ENCODE peak calls at places on chromosomes 1 and 21, in ten cellular contexts. Z is tibial artery; I is body of pancreas; M is astrocyte; N is CD4-positive, alpha-beta memory T cell; P is tibial nerve; H is right atrium auricular region; Y is AG04450; A is breast epithelium; K is OCI-LY7. O is an unnamed sample.

GRCh38 chr1:21329209-21329844 is 39.1 kb upstream of the ECE1 start:
- DNase-seq in K (peak), I (peak), H (no peak), N (peak), Y (no peak), M (no peak), A (no peak), Z (no peak), P (no peak), O (no peak)

GRCh38 chr1:156103521-156103947 is 11.0 kb upstream of the LMNA start:
- DNase-seq in I (no peak), M (no peak), P (no peak), H (no peak), K (no peak), N (peak), Z (peak), A (no peak), Y (no peak), O (no peak)

GRCh38 chr1:109773900-109774485 is 10.3 kb upstream of the EPS8L3 start:
- DNase-seq in Y (no peak), N (no peak), P (no peak), I (no peak), M (no peak), K (no peak), A (no peak), Z (peak), H (no peak), O (no peak)

GRCh38 chr21:35370071-35370470 is 321.0 kb upstream of the RUNX1 start:
- DNase-seq in M (no peak), H (no peak), I (no peak), N (no peak), Y (no peak), P (no peak), A (no peak), Z (no peak), K (no peak), O (no peak)

GRCh38 chr21:44314561-44314960 is 14.7 kb downstream of the PFKL start:
- DNase-seq in M (no peak), N (no peak), A (no peak), I (no peak), P (no peak), Y (no peak), H (no peak), Z (no peak), K (no peak), O (no peak)

GRCh38 chr1:3604468-3604974 is 6.8 kb downstream of the MEGF6 start:
- DNase-seq in P (no peak), Y (no peak), I (no peak), A (no peak), Z (no peak), H (no peak), M (no peak), N (no peak), K (no peak), O (no peak)

GRCh38 chr1:208449951-208450350 is 205.8 kb upstream of the PLXNA2 start:
- DNase-seq in Z (no peak), N (no peak), K (no peak), P (no peak), I (no peak), H (no peak), Y (no peak), A (no peak), M (no peak), O (peak)

GRCh38 chr21:45523411-45524101 is 18.7 kb downstream of the SLC19A1 start:
- DNase-seq in Y (no peak), H (no peak), I (no peak), P (peak), N (peak), A (peak), Z (peak), M (no peak), K (no peak), O (no peak)

DNA sequence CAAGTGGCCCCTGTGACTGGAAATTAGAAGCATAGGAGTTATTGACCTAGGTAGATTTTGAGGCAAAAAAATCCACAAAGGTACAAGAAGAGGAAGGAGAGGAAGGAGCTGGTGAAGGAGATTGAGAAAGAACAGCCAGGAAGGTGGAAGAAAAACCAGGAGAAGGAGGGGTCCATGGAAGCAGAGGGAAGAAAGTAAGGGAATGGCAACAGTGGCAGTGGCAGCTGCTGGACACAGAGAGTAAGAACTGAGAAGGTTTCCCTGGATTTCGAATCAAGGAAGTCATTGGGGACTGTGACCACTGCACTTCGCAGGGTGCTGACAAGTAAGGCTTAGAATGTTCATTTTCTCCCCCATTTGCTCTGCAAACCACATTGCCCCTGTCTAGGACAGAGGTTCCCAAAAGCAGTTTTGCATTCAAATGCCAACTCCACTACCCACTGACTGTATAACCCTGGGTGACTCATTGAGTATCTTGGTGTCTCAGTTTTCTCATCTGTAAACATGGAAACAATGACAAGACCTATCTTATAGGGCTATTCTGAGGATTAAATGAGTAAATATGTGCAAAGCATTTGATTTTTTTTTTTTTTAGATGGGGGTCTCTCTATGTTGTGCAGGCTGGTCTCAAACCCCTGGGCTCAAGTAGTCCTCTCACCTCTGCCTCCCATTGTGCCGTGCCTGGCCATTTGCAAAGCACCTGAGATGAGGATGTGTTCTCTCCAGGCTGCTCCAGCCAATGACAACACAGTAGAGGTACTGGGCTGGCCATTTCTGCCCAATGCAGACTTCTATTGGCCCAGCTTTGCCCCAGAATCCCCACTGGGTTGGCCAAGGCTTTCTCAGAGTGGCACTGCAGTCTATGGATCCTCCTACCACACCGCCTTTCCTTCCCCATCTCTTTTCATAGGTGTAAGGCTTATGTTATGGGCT is 9.3 kb upstream of the CAPN2 start:
- DNase-seq in I (no peak), N (no peak), M (peak), Z (no peak), P (no peak), Y (no peak), K (no peak), H (no peak), A (no peak), O (no peak)
- H3K27ac ChIP-seq in I (no peak), N (no peak), M (peak), Z (peak), P (no peak), Y (peak), K (no peak), H (no peak), A (no peak), O (no peak)

DNA sequence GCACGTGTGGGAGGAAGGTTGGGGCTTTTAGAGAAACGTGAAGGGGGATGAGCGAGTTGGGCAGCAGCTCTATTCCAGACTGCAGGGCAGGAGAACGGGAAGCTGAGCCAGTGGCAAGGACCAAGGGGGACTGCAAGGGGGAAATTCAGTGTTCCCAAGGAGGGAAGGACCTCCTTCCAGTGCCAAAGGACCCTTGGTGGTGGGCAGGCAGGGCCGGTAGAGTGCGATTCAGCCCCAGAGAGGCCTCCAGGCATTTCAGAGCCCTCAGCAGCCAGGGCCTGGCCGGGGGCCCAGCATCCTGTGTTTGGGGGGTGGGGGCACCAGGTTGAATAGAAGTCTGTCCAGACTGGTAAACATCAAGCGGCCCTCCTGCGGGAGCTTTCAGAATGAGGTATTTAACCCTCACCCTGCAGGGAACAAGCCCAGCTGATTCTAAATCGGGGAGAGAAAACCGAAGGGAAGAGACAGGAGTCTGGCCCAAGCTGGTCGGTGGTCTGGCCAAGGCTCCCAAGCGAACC is 2.3 kb downstream of the COL9A2 start:
- DNase-seq in P (no peak), M (peak), N (no peak), I (no peak), Y (peak), Z (no peak), H (no peak), K (no peak), A (no peak), O (no peak)
- H3K27ac ChIP-seq in P (no peak), M (peak), N (no peak), I (no peak), Y (peak), Z (peak), H (no peak), K (peak), A (peak), O (no peak)

GRCh38 chr1:55931272-55931940 is 648.0 kb downstream of the PLPP3 start:
- DNase-seq in M (peak), A (no peak), P (no peak), K (no peak), Z (no peak), H (no peak), Y (no peak), N (no peak), I (no peak), O (peak)
- H3K27ac ChIP-seq in M (no peak), A (peak), P (no peak), K (no peak), Z (no peak), H (no peak), Y (no peak), N (no peak), I (no peak), O (no peak)

GRCh38 chr1:201022178-201022823 is 1.2 kb downstream of the KIF21B start:
- DNase-seq in M (no peak), A (no peak), I (no peak), K (peak), P (no peak), Y (no peak), H (no peak), Z (no peak), N (no peak), O (no peak)
- H3K27ac ChIP-seq in M (no peak), A (no peak), I (no peak), K (peak), P (no peak), Y (no peak), H (no peak), Z (no peak), N (peak), O (no peak)

DNA sequence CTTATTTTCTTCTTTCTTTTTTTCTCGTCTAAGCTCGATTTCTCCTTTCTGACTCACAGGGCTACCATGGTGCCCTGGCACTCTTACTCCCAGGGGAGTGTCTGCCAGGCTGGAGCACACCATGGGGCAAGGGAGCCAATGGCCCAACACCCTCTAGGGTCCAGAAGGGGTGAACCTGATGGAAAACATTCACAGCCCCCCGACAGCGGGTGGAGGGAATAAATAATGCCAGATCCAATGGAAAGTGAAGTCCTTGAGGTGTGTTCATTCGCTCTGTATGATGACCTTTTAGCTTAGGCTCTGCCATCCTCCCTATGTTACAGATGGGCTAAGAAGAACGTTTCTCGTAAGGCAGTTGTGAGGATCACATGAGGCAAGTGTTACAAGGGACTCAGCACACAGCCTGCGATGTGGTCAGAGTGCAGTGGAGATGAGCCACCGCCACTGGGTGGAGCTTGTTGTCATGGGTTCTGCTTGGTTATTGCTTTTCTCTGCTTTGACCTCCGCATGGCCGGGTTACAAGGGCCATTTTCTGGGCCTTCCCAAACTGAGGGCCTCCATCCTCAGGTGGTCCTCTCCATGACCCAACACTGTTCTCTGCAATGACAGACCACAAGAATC is 3.5 kb upstream of the FCMR start:
- DNase-seq in K (peak), I (peak), Y (no peak), Z (no peak), P (no peak), H (no peak), N (peak), A (no peak), M (no peak), O (peak)
- H3K27ac ChIP-seq in K (peak), I (no peak), Y (no peak), Z (no peak), P (no peak), H (no peak), N (no peak), A (no peak), M (no peak), O (no peak)

GRCh38 chr1:23529146-23530088 is 1.6 kb downstream of the E2F2 start:
- DNase-seq in M (no peak), Z (no peak), P (no peak), A (no peak), H (no peak), Y (no peak), I (no peak), K (peak), N (no peak), O (peak)

GRCh38 chr1:23526329-23527041 is 4.5 kb downstream of the E2F2 start:
- DNase-seq in I (no peak), P (no peak), K (peak), A (no peak), H (no peak), M (no peak), N (no peak), Y (no peak), Z (no peak), O (no peak)

GRCh38 chr1:23530089-23530749 is 814 bp downstream of the E2F2 start:
- DNase-seq in N (no peak), A (no peak), H (no peak), Z (no peak), K (peak), I (no peak), Y (no peak), M (no peak), P (no peak), O (no peak)

GRCh38 chr1:23527366-23527765 is 3.7 kb downstream of the E2F2 start:
- DNase-seq in N (no peak), Z (no peak), Y (no peak), P (no peak), I (no peak), M (no peak), K (peak), H (no peak), A (no peak), O (no peak)

DNA sequence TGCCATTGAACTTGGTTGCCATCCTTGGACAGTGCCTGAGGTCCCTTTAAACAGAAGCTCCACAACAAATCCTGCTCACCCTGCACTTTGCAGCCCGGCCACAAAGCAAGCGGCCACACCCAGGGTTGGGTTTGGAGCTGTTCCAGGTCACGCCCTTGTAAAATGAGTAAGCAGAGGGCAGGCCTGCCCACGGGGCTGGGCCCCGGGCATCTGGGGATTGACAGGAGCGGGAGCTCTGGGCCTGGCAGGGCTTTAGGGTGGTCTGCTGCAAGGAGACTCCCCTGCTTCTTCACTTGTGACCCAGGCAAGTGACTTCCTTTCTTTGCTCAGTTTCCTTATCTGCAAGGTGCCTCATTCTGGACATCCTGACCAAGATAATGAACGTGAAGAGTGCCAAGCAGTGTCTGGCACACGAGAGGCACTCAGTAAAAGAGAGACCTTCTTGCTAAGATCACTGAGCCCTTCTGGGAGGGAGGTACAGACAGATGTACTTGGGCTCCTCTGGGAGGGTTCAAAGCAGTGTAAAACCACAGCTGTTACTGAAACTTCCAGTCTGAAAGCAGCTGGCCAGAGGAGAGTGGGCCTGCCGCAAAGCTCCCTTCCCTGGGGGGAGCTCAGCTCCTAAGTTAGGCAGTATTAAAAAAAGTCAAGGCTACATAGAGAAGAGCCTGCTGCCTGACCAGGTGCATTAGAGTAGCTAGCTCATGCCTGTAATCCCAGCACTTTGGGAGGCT is 2.6 kb downstream of the E2F2 start:
- DNase-seq in M (peak), N (peak), P (peak), A (peak), I (peak), Y (no peak), Z (peak), H (peak), K (peak), O (peak)
- H3K27ac ChIP-seq in M (no peak), N (peak), P (no peak), A (peak), I (peak), Y (no peak), Z (no peak), H (no peak), K (peak), O (no peak)

GRCh38 chr1:196603651-196604050 is 4.6 kb downstream of the KCNT2 start:
- DNase-seq in M (no peak), P (no peak), Y (no peak), I (no peak), K (no peak), Z (no peak), H (no peak), A (no peak), N (no peak), O (no peak)
- H3K27ac ChIP-seq in M (no peak), P (no peak), Y (no peak), I (no peak), K (no peak), Z (no peak), H (no peak), A (no peak), N (no peak), O (no peak)

GRCh38 chr1:229058716-229059115 is 212.2 kb upstream of the RAB4A start:
- DNase-seq in H (no peak), N (no peak), A (no peak), Y (no peak), M (no peak), P (no peak), Z (no peak), K (no peak), I (no peak), O (peak)
- H3K27ac ChIP-seq in H (no peak), N (peak), A (peak), Y (no peak), M (no peak), P (no peak), Z (no peak), K (no peak), I (peak), O (peak)

DNA sequence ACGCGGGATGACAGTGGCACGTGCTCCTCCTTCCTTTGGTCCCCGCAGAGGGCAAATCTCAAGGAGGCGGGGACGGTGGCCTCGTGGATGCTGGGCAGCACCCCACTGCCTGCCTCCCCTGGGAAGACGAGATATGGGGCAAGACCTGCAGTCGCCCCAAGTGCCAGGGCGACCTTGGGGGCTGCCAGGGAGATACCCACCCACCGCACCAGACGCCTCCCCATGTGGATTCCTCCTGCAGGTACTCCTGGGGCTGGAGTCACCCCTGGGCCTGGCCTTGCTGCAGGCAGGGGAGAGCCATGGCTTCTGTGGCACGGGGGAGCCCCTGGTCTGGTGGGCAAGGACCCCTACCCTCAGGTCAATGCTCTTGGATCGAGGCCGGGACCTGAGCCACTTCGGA is 5.9 kb upstream of the AURKAIP1 start:
- DNase-seq in Y (no peak), I (no peak), H (no peak), Z (no peak), A (no peak), K (no peak), N (no peak), M (no peak), P (no peak), O (no peak)
- H3K27ac ChIP-seq in Y (no peak), I (no peak), H (no peak), Z (no peak), A (no peak), K (no peak), N (no peak), M (no peak), P (no peak), O (no peak)